ENCODE peak calls at places on chromosomes 6 and 20, in eight cellular contexts. One of them, this sample, is unnamed.

GRCh38 chr6:25777856-25778649 is 23.5 kb downstream of the SLC17A4 start:
- ATAC-seq in upper lobe of left lung: no peak
- ATAC-seq in HCT116: no peak
- ATAC-seq in Panc1: no peak
- ATAC-seq in HepG2: no peak
- ATAC-seq in GM12878: no peak
- ATAC-seq in GM23338: no peak
- ATAC-seq in K562: no peak
- ATAC-seq in this sample: no peak

GRCh38 chr6:169266746-169267629 is 13.3 kb upstream of the THBS2 start:
- ATAC-seq in upper lobe of left lung: no peak
- ATAC-seq in HCT116: no peak
- ATAC-seq in Panc1: no peak
- ATAC-seq in HepG2: no peak
- ATAC-seq in GM12878: no peak
- ATAC-seq in GM23338: no peak
- ATAC-seq in K562: no peak
- ATAC-seq in this sample: peak; percentile 60

GRCh38 chr20:2116170-2116940 is 14.7 kb downstream of the STK35 start:
- ATAC-seq in upper lobe of left lung: no peak
- ATAC-seq in HCT116: no peak
- ATAC-seq in Panc1: no peak
- ATAC-seq in HepG2: no peak
- ATAC-seq in GM12878: no peak
- ATAC-seq in GM23338: no peak
- ATAC-seq in K562: no peak
- ATAC-seq in this sample: no peak

GRCh38 chr20:22387452-22387851 is 196.9 kb downstream of the FOXA2 start:
- ATAC-seq in upper lobe of left lung: no peak
- ATAC-seq in HCT116: no peak
- ATAC-seq in Panc1: no peak
- ATAC-seq in HepG2: no peak
- ATAC-seq in GM12878: peak; percentile 29
- ATAC-seq in GM23338: no peak
- ATAC-seq in K562: no peak
- ATAC-seq in this sample: no peak

GRCh38 chr6:88380083-88380482 is 213.9 kb upstream of the CNR1 start:
- ATAC-seq in upper lobe of left lung: peak; percentile 34
- ATAC-seq in HCT116: no peak
- ATAC-seq in Panc1: no peak
- ATAC-seq in HepG2: no peak
- ATAC-seq in GM12878: no peak
- ATAC-seq in GM23338: no peak
- ATAC-seq in K562: no peak
- ATAC-seq in this sample: peak; percentile 69

GRCh38 chr6:87346700-87347099 is 2.1 kb downstream of the C6orf163 start:
- ATAC-seq in upper lobe of left lung: no peak
- ATAC-seq in HCT116: no peak
- ATAC-seq in Panc1: no peak
- ATAC-seq in HepG2: no peak
- ATAC-seq in GM12878: no peak
- ATAC-seq in GM23338: no peak
- ATAC-seq in K562: no peak
- ATAC-seq in this sample: no peak

GRCh38 chr6:30169658-30170614 is 6.6 kb downstream of the TRIM15 start:
- ATAC-seq in upper lobe of left lung: no peak
- ATAC-seq in HCT116: peak; percentile 99
- ATAC-seq in Panc1: peak; percentile 95
- ATAC-seq in HepG2: peak; percentile 93
- ATAC-seq in GM12878: peak; percentile 93
- ATAC-seq in GM23338: peak; percentile 72
- ATAC-seq in K562: peak; percentile 97
- ATAC-seq in this sample: no peak

GRCh38 chr20:44234566-44235317 is 12.4 kb upstream of the GDAP1L1 start:
- ATAC-seq in upper lobe of left lung: no peak
- ATAC-seq in HCT116: no peak
- ATAC-seq in Panc1: no peak
- ATAC-seq in HepG2: no peak
- ATAC-seq in GM12878: no peak
- ATAC-seq in GM23338: no peak
- ATAC-seq in K562: peak; percentile 82
- ATAC-seq in this sample: no peak

GRCh38 chr6:165987483-165988305 is 180.0 kb downstream of the TBXT start:
- ATAC-seq in upper lobe of left lung: no peak
- ATAC-seq in HCT116: peak; percentile 77
- ATAC-seq in Panc1: peak; percentile 90
- ATAC-seq in HepG2: peak; percentile 57
- ATAC-seq in GM12878: no peak
- ATAC-seq in GM23338: peak; percentile 63
- ATAC-seq in K562: peak; percentile 58
- ATAC-seq in this sample: peak; percentile 89

GRCh38 chr20:10673176-10673830 is 496 bp downstream of the JAG1 start:
- ATAC-seq in upper lobe of left lung: no peak
- ATAC-seq in HCT116: no peak
- ATAC-seq in Panc1: no peak
- ATAC-seq in HepG2: peak; percentile 4
- ATAC-seq in GM12878: peak; percentile 0
- ATAC-seq in GM23338: peak; percentile 10
- ATAC-seq in K562: peak; percentile 21
- ATAC-seq in this sample: no peak

GRCh38 chr6:42471714-42472113 is 20.0 kb upstream of the TRERF1 start:
- ATAC-seq in upper lobe of left lung: no peak
- ATAC-seq in HCT116: no peak
- ATAC-seq in Panc1: no peak
- ATAC-seq in HepG2: no peak
- ATAC-seq in GM12878: no peak
- ATAC-seq in GM23338: no peak
- ATAC-seq in K562: no peak
- ATAC-seq in this sample: no peak

GRCh38 chr6:133964052-133964451 is 11.0 kb downstream of the TBPL1 start:
- ATAC-seq in upper lobe of left lung: no peak
- ATAC-seq in HCT116: no peak
- ATAC-seq in Panc1: no peak
- ATAC-seq in HepG2: no peak
- ATAC-seq in GM12878: peak; percentile 26
- ATAC-seq in GM23338: no peak
- ATAC-seq in K562: peak; percentile 3
- ATAC-seq in this sample: no peak

GRCh38 chr20:12113468-12114371 is 196.0 kb downstream of the BTBD3 start:
- ATAC-seq in upper lobe of left lung: peak; percentile 49
- ATAC-seq in HCT116: no peak
- ATAC-seq in Panc1: no peak
- ATAC-seq in HepG2: no peak
- ATAC-seq in GM12878: no peak
- ATAC-seq in GM23338: no peak
- ATAC-seq in K562: no peak
- ATAC-seq in this sample: no peak

GRCh38 chr20:34834459-34834893 is 9.0 kb upstream of the NCOA6 start:
- ATAC-seq in upper lobe of left lung: no peak
- ATAC-seq in HCT116: peak; percentile 81
- ATAC-seq in Panc1: peak; percentile 79
- ATAC-seq in HepG2: peak; percentile 62
- ATAC-seq in GM12878: peak; percentile 54
- ATAC-seq in GM23338: no peak
- ATAC-seq in K562: peak; percentile 71
- ATAC-seq in this sample: no peak

DNA sequence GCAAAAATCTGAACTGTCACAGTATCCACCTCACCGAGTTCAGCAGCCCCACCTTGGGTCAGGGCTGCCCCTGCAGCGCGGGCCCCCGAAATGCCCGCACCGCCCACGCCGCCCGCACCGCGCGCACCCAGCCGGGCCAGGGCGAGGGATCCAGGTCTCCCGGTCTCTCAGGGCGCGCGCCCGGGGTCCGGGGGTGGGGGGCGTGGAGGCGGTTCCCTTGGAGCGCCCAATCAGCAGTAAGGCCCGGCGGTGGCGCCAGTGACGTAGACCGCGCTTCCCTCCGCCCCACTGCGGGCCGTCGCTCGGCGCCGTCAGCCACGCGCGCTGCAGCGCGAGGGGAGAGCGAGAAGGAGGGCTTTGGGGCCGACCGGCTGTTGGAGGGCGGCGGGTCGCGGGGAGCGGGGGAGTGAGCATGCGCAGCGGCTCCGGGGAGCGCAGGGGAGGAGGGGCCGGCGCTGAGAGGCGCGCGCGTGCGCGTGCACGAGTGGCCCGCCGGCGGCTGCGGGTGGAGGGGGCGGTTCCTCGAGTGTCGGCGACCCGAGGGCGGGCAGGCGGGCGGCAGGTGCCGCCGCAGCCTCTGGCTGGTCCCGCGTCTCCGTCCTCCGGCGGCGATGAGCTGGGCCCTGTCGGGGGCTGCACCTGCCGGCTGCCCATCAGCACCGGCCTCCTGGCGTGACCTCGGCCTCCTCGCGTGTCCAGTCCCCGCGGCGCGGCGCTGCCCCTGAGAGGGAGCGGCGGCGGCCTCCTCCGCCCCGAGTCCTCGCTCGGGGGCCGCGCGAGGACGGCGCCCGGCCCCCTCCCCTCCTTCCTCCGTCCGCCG is at the start of gene TMEM170B:
- ATAC-seq in upper lobe of left lung: peak; percentile 97
- ATAC-seq in HCT116: peak; percentile 98
- ATAC-seq in Panc1: peak; percentile 97
- ATAC-seq in HepG2: peak; percentile 97
- ATAC-seq in GM12878: peak; percentile 98
- ATAC-seq in GM23338: peak; percentile 88
- ATAC-seq in K562: peak; percentile 99
- ATAC-seq in this sample: peak; percentile 98
- TF ChIP-seq POLR2AphosphoS5 in upper lobe of left lung: peak; percentile 52
- TF ChIP-seq POLR2AphosphoS5 in HCT116: peak; percentile 13
- TF ChIP-seq POLR2AphosphoS5 in Panc1: no peak
- TF ChIP-seq POLR2AphosphoS5 in HepG2: peak; percentile 37
- TF ChIP-seq POLR2AphosphoS5 in GM12878: peak; percentile 44
- TF ChIP-seq POLR2AphosphoS5 in GM23338: peak; percentile 61
- TF ChIP-seq POLR2AphosphoS5 in K562: no peak
- TF ChIP-seq POLR2AphosphoS5 in this sample: peak; percentile 61

DNA sequence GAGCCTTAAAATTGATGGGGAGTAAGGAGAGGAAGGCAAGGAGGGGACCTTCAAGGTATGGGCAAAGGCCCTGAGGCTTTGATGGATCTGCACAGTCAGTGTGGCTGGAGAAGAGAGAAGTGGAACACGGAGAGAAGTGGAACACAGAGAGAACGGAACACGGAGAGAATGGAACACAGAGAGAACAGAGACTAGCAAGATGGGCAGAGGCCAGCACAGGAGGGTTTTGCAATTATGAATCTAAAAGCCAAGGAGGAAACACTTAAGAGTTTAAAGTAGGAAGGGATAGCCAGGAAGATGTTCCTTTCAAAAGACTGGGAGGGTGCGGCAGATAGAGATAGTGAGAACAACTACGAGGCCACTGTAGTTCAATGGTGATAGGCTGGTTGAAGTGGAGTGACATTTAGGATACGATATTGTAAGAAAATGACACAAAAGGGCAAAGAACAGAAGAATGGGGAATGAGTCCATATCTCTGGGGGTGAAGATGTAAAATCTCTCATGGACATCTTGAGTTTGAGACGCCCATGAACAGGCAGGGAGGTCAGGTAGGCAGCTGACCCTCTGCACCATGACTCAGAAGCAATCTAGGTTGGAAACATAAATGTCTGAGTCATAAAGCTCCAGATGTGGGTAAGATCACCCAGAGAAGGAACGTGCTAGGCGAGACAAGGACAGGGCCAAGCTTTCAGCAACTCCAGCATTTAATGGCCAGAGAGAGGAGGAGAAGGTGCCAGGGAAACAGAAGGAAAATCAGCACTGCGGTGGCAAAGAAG is 25.4 kb downstream of the ZMYND8 start:
- ATAC-seq in upper lobe of left lung: no peak
- ATAC-seq in HCT116: peak; percentile 86
- ATAC-seq in Panc1: peak; percentile 80
- ATAC-seq in HepG2: no peak
- ATAC-seq in GM12878: peak; percentile 37
- ATAC-seq in GM23338: no peak
- ATAC-seq in K562: peak; percentile 86
- ATAC-seq in this sample: no peak
- TF ChIP-seq POLR2AphosphoS5 in upper lobe of left lung: peak; percentile 15
- TF ChIP-seq POLR2AphosphoS5 in HCT116: peak; percentile 65
- TF ChIP-seq POLR2AphosphoS5 in Panc1: peak; percentile 72
- TF ChIP-seq POLR2AphosphoS5 in HepG2: no peak
- TF ChIP-seq POLR2AphosphoS5 in GM12878: no peak
- TF ChIP-seq POLR2AphosphoS5 in GM23338: no peak
- TF ChIP-seq POLR2AphosphoS5 in K562: peak; percentile 80
- TF ChIP-seq POLR2AphosphoS5 in this sample: peak; percentile 89

GRCh38 chr20:45812157-45813005 is at the start of gene UBE2C:
- ATAC-seq in upper lobe of left lung: peak; percentile 98
- ATAC-seq in HCT116: peak; percentile 97
- ATAC-seq in Panc1: peak; percentile 97
- ATAC-seq in HepG2: peak; percentile 98
- ATAC-seq in GM12878: peak; percentile 100
- ATAC-seq in GM23338: peak; percentile 98
- ATAC-seq in K562: no peak
- ATAC-seq in this sample: peak; percentile 100
- TF ChIP-seq POLR2AphosphoS5 in upper lobe of left lung: peak; percentile 11
- TF ChIP-seq POLR2AphosphoS5 in HCT116: peak; percentile 72
- TF ChIP-seq POLR2AphosphoS5 in Panc1: peak; percentile 73
- TF ChIP-seq POLR2AphosphoS5 in HepG2: no peak
- TF ChIP-seq POLR2AphosphoS5 in GM12878: peak; percentile 74
- TF ChIP-seq POLR2AphosphoS5 in GM23338: peak; percentile 79
- TF ChIP-seq POLR2AphosphoS5 in K562: no peak
- TF ChIP-seq POLR2AphosphoS5 in this sample: peak; percentile 67

GRCh38 chr6:33731751-33732282 is 14.9 kb downstream of the IP6K3 start:
- ATAC-seq in upper lobe of left lung: no peak
- ATAC-seq in HCT116: no peak
- ATAC-seq in Panc1: no peak
- ATAC-seq in HepG2: no peak
- ATAC-seq in GM12878: no peak
- ATAC-seq in GM23338: no peak
- ATAC-seq in K562: no peak
- ATAC-seq in this sample: no peak
- TF ChIP-seq POLR2AphosphoS5 in upper lobe of left lung: no peak
- TF ChIP-seq POLR2AphosphoS5 in HCT116: no peak
- TF ChIP-seq POLR2AphosphoS5 in Panc1: no peak
- TF ChIP-seq POLR2AphosphoS5 in HepG2: no peak
- TF ChIP-seq POLR2AphosphoS5 in GM12878: no peak
- TF ChIP-seq POLR2AphosphoS5 in GM23338: no peak
- TF ChIP-seq POLR2AphosphoS5 in K562: no peak
- TF ChIP-seq POLR2AphosphoS5 in this sample: no peak

This sample was measured in gastroesophageal sphincter.